ENCODE peak calls at places on chromosomes 5 and 9, in eight cellular contexts. S is Calu3, H is fibroblast of lung, E is BE2C, K is lower lobe of right lung, I is endothelial cell, N is choroid plexus epithelial cell, P is heart right ventricle. M is an unnamed sample.

GRCh38 chr5:67272453-67273130 is 76.0 kb upstream of the CD180 start:
- DNase-seq in I (no peak), N (no peak), E (peak), S (no peak), K (no peak), P (no peak), H (no peak), M (no peak)

GRCh38 chr5:56108212-56108611 is 113.4 kb upstream of the IL6ST start:
- DNase-seq in S (no peak), I (no peak), N (no peak), H (no peak), E (no peak), P (no peak), K (no peak), M (no peak)

GRCh38 chr5:67047180-67047579 is 149.4 kb downstream of the CD180 start:
- DNase-seq in N (no peak), E (peak), P (peak), K (no peak), H (no peak), I (no peak), S (no peak), M (no peak)

GRCh38 chr9:108486791-108487190 is 369.0 kb downstream of the ACTL7B start:
- DNase-seq in E (no peak), N (peak), H (no peak), S (no peak), K (no peak), I (no peak), P (no peak), M (no peak)

GRCh38 chr5:154713615-154714125 is 41.5 kb upstream of the LARP1 start:
- DNase-seq in K (no peak), I (no peak), P (no peak), E (no peak), H (peak), S (peak), N (peak), M (no peak)

GRCh38 chr5:148843510-148844318 is 17.3 kb downstream of the ADRB2 start:
- DNase-seq in I (no peak), P (no peak), E (no peak), N (no peak), K (no peak), H (no peak), S (no peak), M (no peak)

GRCh38 chr9:3441197-3441816 is 84.5 kb downstream of the RFX3 start:
- DNase-seq in N (peak), S (peak), I (peak), H (peak), K (no peak), E (peak), P (no peak), M (peak)

GRCh38 chr5:133240425-133241091 is 188.7 kb downstream of the HSPA4 start:
- DNase-seq in N (peak), S (peak), K (no peak), E (peak), P (no peak), I (no peak), H (peak), M (peak)

GRCh38 chr5:44845777-44846176 is 37.0 kb downstream of the MRPS30 start:
- DNase-seq in H (no peak), E (peak), S (no peak), K (no peak), N (no peak), I (no peak), P (no peak), M (no peak)

GRCh38 chr5:136193396-136193935 is 504 bp upstream of the SMIM32 start:
- DNase-seq in P (no peak), H (no peak), S (no peak), K (no peak), I (no peak), E (no peak), N (no peak), M (no peak)

GRCh38 chr5:72767289-72768010 is 49.0 kb upstream of the TNPO1 start:
- DNase-seq in I (no peak), K (no peak), S (no peak), P (no peak), H (peak), E (peak), N (peak), M (no peak)

GRCh38 chr5:161946911-161947310 is 99.0 kb downstream of the GABRA1 start:
- DNase-seq in P (no peak), S (no peak), N (no peak), H (no peak), E (no peak), I (no peak), K (no peak), M (no peak)

GRCh38 chr5:153490124-153491085 is at the start of gene GRIA1:
- DNase-seq in H (peak), E (no peak), P (no peak), K (no peak), I (peak), S (no peak), N (peak), M (no peak)

GRCh38 chr5:171593401-171593800 is 174.0 kb downstream of the FGF18 start:
- DNase-seq in S (no peak), P (no peak), H (no peak), E (no peak), I (no peak), K (no peak), N (no peak), M (no peak)

GRCh38 chr9:134553061-134553891 is 88.3 kb upstream of the COL5A1 start:
- DNase-seq in S (no peak), K (peak), N (no peak), E (peak), H (no peak), P (no peak), I (no peak), M (no peak)

GRCh38 chr5:75361310-75361709 is 24.3 kb downstream of the HMGCR start:
- DNase-seq in I (no peak), K (no peak), N (no peak), P (no peak), S (no peak), H (no peak), E (no peak), M (no peak)

GRCh38 chr5:67374378-67374777 is 177.8 kb upstream of the CD180 start:
- DNase-seq in K (no peak), I (no peak), H (no peak), S (no peak), P (no peak), N (no peak), E (no peak), M (no peak)

GRCh38 chr9:127815512-127816361 is 13.1 kb downstream of the FPGS start:
- DNase-seq in I (no peak), N (no peak), S (no peak), E (no peak), H (no peak), P (no peak), K (no peak), M (no peak)

GRCh38 chr9:101478444-101478843 is 42.9 kb upstream of the ALDOB start:
- DNase-seq in S (no peak), H (no peak), K (no peak), P (no peak), I (no peak), N (no peak), E (no peak), M (no peak)

GRCh38 chr5:140041492-140042421 is 1.3 kb downstream of the NRG2 start:
- DNase-seq in P (peak), I (peak), H (peak), S (peak), N (peak), K (peak), E (peak), M (no peak)

GRCh38 chr5:140042551-140043507 is at the start of gene NRG2:
- DNase-seq in H (peak), P (peak), I (peak), E (peak), N (peak), S (peak), K (peak), M (peak)

GRCh38 chr5:140041099-140041491 is 2.0 kb downstream of the NRG2 start:
- DNase-seq in S (no peak), I (no peak), E (no peak), H (no peak), K (no peak), P (no peak), N (no peak), M (no peak)

GRCh38 chr5:140044041-140044440 is 942 bp upstream of the NRG2 start:
- DNase-seq in K (no peak), P (no peak), S (no peak), I (no peak), E (no peak), N (no peak), H (no peak), M (no peak)

GRCh38 chr5:140043508-140043872 is 391 bp upstream of the NRG2 start:
- DNase-seq in S (peak), E (peak), P (peak), I (peak), N (no peak), K (no peak), H (no peak), M (peak)
- TF ChIP-seq CTCF in S (no peak), E (peak), P (peak), I (no peak), N (peak), K (no peak), H (no peak), M (peak)

GRCh38 chr5:107529618-107530017 is 141.1 kb downstream of the EFNA5 start:
- DNase-seq in S (no peak), E (no peak), N (no peak), K (no peak), H (no peak), P (no peak), I (no peak), M (no peak)

GRCh38 chr5:107533946-107534876 is 136.5 kb downstream of the EFNA5 start:
- DNase-seq in H (no peak), S (no peak), E (no peak), I (no peak), P (no peak), K (no peak), N (no peak), M (no peak)

GRCh38 chr5:107526263-107526937 is 144.3 kb downstream of the EFNA5 start:
- DNase-seq in E (no peak), H (no peak), S (no peak), K (no peak), I (no peak), P (no peak), N (peak), M (no peak)

GRCh38 chr5:107535849-107536248 is 134.9 kb downstream of the EFNA5 start:
- DNase-seq in P (no peak), H (no peak), S (no peak), E (no peak), K (no peak), I (no peak), N (no peak), M (no peak)

GRCh38 chr5:107532182-107532878 is 138.4 kb downstream of the EFNA5 start:
- DNase-seq in N (no peak), I (no peak), P (no peak), H (no peak), S (no peak), K (no peak), E (no peak), M (no peak)
- TF ChIP-seq CTCF in N (no peak), I (no peak), P (no peak), H (no peak), S (no peak), K (no peak), E (no peak), M (no peak)

DNA sequence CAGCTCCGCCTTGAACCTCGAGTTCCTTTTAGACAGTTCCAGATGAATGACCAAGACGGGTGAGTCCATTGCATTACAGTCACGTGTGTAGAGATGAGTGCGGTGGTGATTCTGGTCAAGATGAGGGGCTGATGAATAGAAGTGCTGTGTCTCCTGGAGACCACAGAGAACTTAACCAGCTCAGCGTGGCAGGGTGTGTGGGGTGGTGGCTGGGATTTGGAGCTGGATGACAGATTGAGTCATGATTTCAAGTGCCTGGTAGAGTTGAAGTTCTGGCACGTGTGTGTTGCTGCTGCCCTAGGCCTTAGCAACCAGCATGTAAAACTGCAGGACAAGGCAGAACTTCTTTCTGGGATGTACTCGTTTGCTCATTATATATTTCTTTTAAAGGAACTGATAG is 53.3 kb downstream of the PRRC2B start:
- DNase-seq in S (no peak), E (no peak), P (no peak), K (no peak), I (no peak), H (no peak), N (no peak), M (no peak)
- TF ChIP-seq CTCF in S (no peak), E (no peak), P (no peak), K (no peak), I (no peak), H (no peak), N (no peak), M (no peak)

DNA sequence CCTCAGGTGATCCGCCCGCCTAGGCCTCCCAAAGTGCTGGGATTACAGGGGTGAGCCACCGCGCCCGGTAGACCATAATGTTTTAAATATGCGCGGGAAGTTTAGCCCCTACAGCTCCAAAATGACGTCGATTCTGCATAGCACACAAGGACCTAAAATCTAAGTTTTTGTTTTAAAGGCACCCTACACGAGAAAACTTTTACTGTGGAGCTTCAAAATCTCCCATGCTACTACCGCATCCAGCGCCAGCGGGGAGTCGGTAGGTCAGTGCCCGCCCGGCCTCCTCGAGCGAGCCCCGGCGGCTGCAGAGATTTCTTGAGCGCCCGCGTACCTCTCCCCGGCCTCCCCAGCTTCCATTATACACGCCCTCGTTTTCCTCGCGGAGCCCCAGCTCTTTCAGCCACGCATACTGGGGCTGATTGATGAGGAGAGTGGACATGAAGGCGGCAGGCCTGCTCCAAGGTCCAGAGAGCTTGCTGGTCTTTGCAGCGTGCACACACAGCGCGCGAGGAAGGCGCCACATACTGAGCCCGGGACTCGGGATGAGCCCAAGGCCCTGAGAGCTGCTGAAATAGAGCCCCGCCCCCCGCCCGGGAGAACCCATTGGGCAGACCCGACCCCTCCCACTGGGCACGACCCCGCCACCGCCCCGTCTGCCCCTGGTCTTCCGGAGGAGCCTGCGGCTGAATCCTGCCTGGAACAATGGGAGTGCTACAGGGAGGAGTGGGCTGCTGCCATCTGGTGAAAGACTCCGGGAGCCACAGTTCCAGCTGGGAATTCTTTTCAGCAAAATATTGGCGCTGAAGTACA is at the start of gene ALDH7A1:
- DNase-seq in P (peak), K (peak), I (peak), S (peak), N (peak), E (peak), H (peak), M (peak)
- TF ChIP-seq CTCF in P (peak), K (peak), I (no peak), S (peak), N (peak), E (peak), H (peak), M (no peak)

DNA sequence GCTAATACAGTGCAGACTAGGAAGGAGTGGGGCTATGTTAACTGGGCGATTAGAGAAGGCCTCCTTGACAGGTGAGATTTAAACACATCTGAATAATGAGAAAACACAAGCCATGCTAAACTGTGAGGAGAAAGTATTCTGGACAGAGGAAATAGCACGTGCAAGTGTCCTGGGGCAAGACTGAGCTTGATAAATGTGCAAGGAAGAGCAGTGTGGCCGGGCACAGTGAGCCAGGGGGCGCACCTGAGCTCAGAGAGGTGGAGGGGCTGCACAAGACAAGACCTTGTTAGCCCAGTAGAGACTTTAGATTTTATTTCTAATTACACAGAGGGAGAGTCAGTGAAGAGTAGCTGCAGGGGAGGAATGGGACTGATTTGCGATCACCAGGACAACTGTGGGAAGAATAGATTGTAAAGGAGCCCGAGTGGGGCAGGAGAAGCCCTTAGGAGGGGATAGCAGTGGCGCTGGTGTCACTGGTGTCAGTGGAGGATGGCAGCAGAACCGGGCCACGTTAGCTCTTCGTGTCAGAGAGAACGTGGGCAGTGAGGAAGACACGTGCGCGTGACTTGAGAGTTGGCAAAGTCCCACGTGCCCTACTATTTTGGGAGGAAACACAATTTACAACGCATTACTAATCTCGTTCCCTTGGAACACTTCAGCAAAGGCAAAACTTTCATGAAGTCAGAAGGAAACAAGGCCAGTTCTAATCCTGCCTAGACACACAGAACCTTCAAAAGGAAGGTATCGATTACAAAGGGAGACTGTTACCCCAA is 17.9 kb upstream of the C5orf47 start:
- DNase-seq in K (no peak), S (no peak), N (no peak), I (no peak), H (no peak), E (no peak), P (no peak), M (no peak)
- TF ChIP-seq CTCF in K (no peak), S (no peak), N (peak), I (no peak), H (no peak), E (peak), P (no peak), M (peak)

GRCh38 chr5:139695183-139695573 is 47.0 kb downstream of the CXXC5 start:
- DNase-seq in K (no peak), E (no peak), N (no peak), I (no peak), H (no peak), S (no peak), P (no peak), M (no peak)

GRCh38 chr5:139692148-139692547 is 44.0 kb downstream of the CXXC5 start:
- DNase-seq in E (no peak), K (no peak), P (no peak), I (no peak), H (no peak), S (no peak), N (no peak), M (no peak)

GRCh38 chr5:139692605-139693340 is 44.6 kb downstream of the CXXC5 start:
- DNase-seq in N (no peak), H (no peak), K (no peak), S (no peak), E (no peak), P (no peak), I (no peak), M (no peak)

GRCh38 chr5:139694556-139695182 is 46.5 kb downstream of the CXXC5 start:
- DNase-seq in K (no peak), E (no peak), S (no peak), P (no peak), N (peak), H (peak), I (no peak), M (no peak)

GRCh38 chr5:139693676-139694364 is 45.7 kb downstream of the CXXC5 start:
- DNase-seq in E (no peak), S (no peak), N (no peak), P (no peak), I (no peak), H (no peak), K (no peak), M (no peak)
- TF ChIP-seq CTCF in E (no peak), S (no peak), N (peak), P (no peak), I (no peak), H (no peak), K (no peak), M (no peak)

GRCh38 chr5:157130933-157131332 is 11.7 kb downstream of the MED7 start:
- DNase-seq in I (no peak), E (peak), N (no peak), S (peak), H (no peak), K (no peak), P (no peak), M (no peak)

GRCh38 chr5:157137691-157138090 is 5.0 kb downstream of the MED7 start:
- DNase-seq in E (no peak), K (no peak), H (no peak), I (no peak), N (no peak), P (no peak), S (no peak), M (no peak)

GRCh38 chr5:157132302-157132612 is 10.4 kb downstream of the MED7 start:
- DNase-seq in I (no peak), H (no peak), E (no peak), P (no peak), K (no peak), N (no peak), S (no peak), M (no peak)
- TF ChIP-seq CTCF in I (no peak), H (no peak), E (no peak), P (no peak), K (no peak), N (no peak), S (peak), M (no peak)

GRCh38 chr9:36959681-36960574 is 74.1 kb downstream of the PAX5 start:
- DNase-seq in I (no peak), N (no peak), S (no peak), H (no peak), K (no peak), E (no peak), P (no peak), M (no peak)
- TF ChIP-seq CTCF in I (no peak), N (no peak), S (no peak), H (no peak), K (no peak), E (no peak), P (no peak), M (no peak)

GRCh38 chr5:156328766-156329165 is 1.8 kb downstream of the SGCD start:
- DNase-seq in P (no peak), I (no peak), H (no peak), N (no peak), K (no peak), E (no peak), S (no peak), M (no peak)

GRCh38 chr5:156325671-156326070 is 1.3 kb upstream of the SGCD start:
- DNase-seq in I (no peak), S (no peak), P (no peak), E (no peak), K (no peak), N (no peak), H (no peak), M (no peak)

GRCh38 chr5:156328176-156328575 is 1.2 kb downstream of the SGCD start:
- DNase-seq in N (no peak), H (peak), S (no peak), E (no peak), K (no peak), I (no peak), P (no peak), M (no peak)

GRCh38 chr5:156327306-156327705 is 342 bp downstream of the SGCD start:
- DNase-seq in P (no peak), S (no peak), N (no peak), I (no peak), K (no peak), E (no peak), H (no peak), M (no peak)

DNA sequence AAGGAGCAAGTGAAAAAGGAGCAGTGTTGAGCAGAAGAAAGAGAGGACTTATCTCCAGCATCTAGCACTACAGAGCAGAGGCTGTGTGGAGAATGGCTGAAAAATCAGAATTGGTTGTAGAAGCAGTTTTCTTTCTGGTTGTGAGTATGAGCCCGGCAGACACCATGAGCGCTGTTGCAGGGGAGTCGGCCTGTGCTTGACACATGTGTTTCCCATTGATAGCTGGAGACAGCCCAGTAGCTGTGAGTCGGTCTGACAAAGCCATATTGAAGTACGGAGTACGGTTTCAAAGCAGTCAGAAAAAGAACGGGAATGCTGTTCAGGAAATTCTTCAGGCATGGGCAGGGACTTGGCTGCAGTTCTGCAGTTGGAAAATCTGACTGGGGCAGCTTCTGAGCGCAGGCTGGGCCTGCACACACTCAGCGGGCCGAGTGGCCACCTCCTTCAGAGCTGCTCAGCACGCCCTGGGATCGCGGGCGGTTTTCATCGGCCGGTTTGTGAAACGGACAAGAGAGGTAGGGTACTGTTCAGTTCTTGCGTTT is at the start of gene SGCD:
- DNase-seq in I (peak), S (no peak), P (peak), N (peak), E (no peak), K (peak), H (peak), M (no peak)
- TF ChIP-seq CTCF in I (no peak), S (no peak), P (no peak), N (no peak), E (no peak), K (no peak), H (no peak), M (no peak)

M was measured in activated CD8-positive, alpha-beta T cell treated with anti-CD3 and anti-CD28 coated beads for 36 hours.